ENCODE peak calls at places on chromosome 4, in four cellular contexts. D, G, X and H are unnamed samples.

GRCh38 chr4:89489338-89489771 is 181.8 kb upstream of the GPRIN3 start:
- DNase-seq in X (no peak), G (no peak), D (peak), H (no peak)

GRCh38 chr4:121070696-121071639 is 1.4 kb downstream of the NDNF start:
- DNase-seq in X (peak), D (peak), G (peak), H (no peak)

GRCh38 chr4:2177443-2178093 is 64.4 kb downstream of the HAUS3 start:
- DNase-seq in D (peak), X (peak), G (no peak), H (no peak)

GRCh38 chr4:152356428-152357034 is 179.4 kb downstream of the FBXW7 start:
- DNase-seq in G (no peak), X (peak), D (no peak), H (no peak)

GRCh38 chr4:188993871-188994270 is 854.6 kb downstream of the TRIML1 start:
- DNase-seq in X (no peak), G (no peak), D (no peak), H (no peak)

GRCh38 chr4:21113496-21114213 is 413.4 kb downstream of the PACRGL start:
- DNase-seq in G (no peak), D (no peak), X (peak), H (peak)

GRCh38 chr4:124913237-124913636 is 200.7 kb upstream of the ANKRD50 start:
- DNase-seq in X (no peak), D (peak), G (no peak), H (no peak)

GRCh38 chr4:70969076-70969475 is 24.4 kb upstream of the DCK start:
- DNase-seq in D (no peak), G (no peak), X (no peak), H (peak)

GRCh38 chr4:124691801-124692200 is 20.7 kb downstream of the ANKRD50 start:
- DNase-seq in G (no peak), D (no peak), X (no peak), H (no peak)

GRCh38 chr4:151692443-151692782 is 68.4 kb downstream of the GATB start:
- DNase-seq in G (no peak), D (no peak), X (no peak), H (no peak)

GRCh38 chr4:85607624-85608023 is 132.7 kb downstream of the ARHGAP24 start:
- DNase-seq in G (no peak), D (no peak), X (no peak), H (no peak)

GRCh38 chr4:87971866-87972265 is 3.6 kb upstream of the SPP1 start:
- DNase-seq in G (no peak), X (no peak), D (peak), H (no peak)

GRCh38 chr4:99887837-99888236 is 6.4 kb downstream of the LAMTOR3 start:
- DNase-seq in X (peak), D (no peak), G (no peak), H (no peak)

GRCh38 chr4:36374836-36375511 is 93.6 kb downstream of the DTHD1 start:
- DNase-seq in G (no peak), X (no peak), D (no peak), H (no peak)

GRCh38 chr4:23232987-23233386 is 540.2 kb downstream of the GBA3 start:
- DNase-seq in G (no peak), X (no peak), D (no peak), H (peak)

GRCh38 chr4:118033148-118034060 is 882 bp upstream of the NDST3 start:
- DNase-seq in D (peak), X (peak), G (no peak), H (peak)

GRCh38 chr4:54384563-54384962 is 155.5 kb downstream of the PDGFRA start:
- DNase-seq in X (peak), G (no peak), D (peak), H (peak)

GRCh38 chr4:75525108-75525507 is 10.8 kb downstream of the THAP6 start:
- DNase-seq in X (peak), G (no peak), D (no peak), H (no peak)

GRCh38 chr4:150106886-150107285 is 28.6 kb downstream of the DCLK2 start:
- DNase-seq in D (no peak), X (no peak), G (no peak), H (no peak)

GRCh38 chr4:110632506-110633357 is 9.9 kb upstream of the PITX2 start:
- DNase-seq in X (no peak), D (peak), G (no peak), H (no peak)

GRCh38 chr4:173413043-173413442 is 14.1 kb upstream of the SCRG1 start:
- DNase-seq in X (peak), D (no peak), G (no peak), H (no peak)

GRCh38 chr4:173264245-173264959 is 69.8 kb downstream of the HMGB2 start:
- DNase-seq in X (peak), G (peak), D (peak), H (no peak)

GRCh38 chr4:145909773-145910172 is 28.9 kb downstream of the ZNF827 start:
- DNase-seq in D (no peak), X (peak), G (no peak), H (no peak)

GRCh38 chr4:48187813-48188212 is 53.8 kb upstream of the TXK start:
- DNase-seq in G (no peak), X (no peak), D (no peak), H (no peak)

GRCh38 chr4:18621186-18621585 is 599.6 kb upstream of the LCORL start:
- DNase-seq in G (no peak), X (no peak), D (no peak), H (no peak)

GRCh38 chr4:57077550-57078311 is 32.5 kb downstream of the IGFBP7 start:
- DNase-seq in G (no peak), X (peak), D (peak), H (peak)

GRCh38 chr4:99088485-99089365 is at the start of gene ADH5:
- DNase-seq in G (peak), D (peak), X (peak), H (peak)

GRCh38 chr4:68324509-68325262 is 25.2 kb downstream of the YTHDC1 start:
- DNase-seq in D (no peak), X (no peak), G (no peak), H (no peak)

GRCh38 chr4:70844180-70844579 is 4.5 kb upstream of the GRSF1 start:
- DNase-seq in D (no peak), G (no peak), X (no peak), H (no peak)

DNA sequence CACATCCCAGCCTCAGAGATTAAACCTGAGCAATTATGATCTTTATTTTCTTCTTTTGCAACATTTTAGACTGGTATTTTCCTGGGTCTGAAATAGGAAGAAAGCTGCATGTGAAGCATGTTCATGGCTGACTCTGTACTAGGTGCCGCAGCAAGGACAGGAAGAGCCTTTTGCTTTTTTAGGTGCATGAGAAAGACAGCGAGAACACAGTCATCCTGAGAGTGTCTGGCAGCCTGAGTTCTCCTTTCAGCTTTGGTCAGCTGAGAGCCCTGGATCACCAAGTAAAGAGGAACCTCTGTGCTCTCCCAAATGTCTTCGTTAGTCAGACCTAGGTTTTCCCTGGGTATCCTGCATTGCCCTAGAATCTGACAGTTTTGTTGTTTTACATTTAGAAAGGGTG is 29.8 kb downstream of the FAM149A start:
- DNase-seq in X (no peak), D (no peak), G (no peak), H (no peak)
- H3K4me3 ChIP-seq in X (no peak), D (no peak), G (no peak), H (no peak)

DNA sequence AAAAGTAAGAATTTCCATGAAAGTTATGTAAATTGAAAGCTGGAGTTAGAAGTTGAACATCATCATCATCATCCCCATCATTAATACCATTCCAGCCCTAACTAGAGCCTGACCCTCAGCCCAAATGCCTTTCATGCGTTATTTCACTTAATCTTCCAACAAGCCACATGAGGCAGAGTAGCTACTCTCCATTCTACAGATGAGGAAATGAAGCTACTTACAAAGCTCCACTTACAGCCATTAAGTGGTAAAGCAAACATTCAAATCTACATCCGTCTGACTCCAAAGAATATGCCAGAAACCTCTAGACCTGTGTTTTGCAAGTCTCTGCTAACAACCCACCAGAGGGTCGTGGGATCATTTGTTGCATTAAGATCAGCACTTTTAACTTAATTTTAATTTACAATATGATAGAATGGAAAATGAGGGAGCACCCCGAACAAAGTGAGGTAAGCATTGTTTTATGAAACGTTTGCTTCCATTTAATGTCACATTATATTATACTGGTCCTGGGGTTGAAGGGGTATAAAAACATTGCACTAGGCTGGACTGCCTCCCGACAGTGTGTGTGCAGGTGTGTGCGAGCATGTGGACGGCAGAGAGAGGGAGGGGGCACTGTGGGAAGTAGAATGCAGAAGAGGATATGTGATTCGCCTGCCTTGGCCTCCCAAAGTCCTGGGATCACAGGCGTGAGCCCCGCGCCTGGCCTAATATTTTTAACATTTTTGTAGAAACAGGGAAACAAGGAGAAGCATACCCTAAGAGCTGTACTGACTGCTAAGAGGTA is 36.2 kb downstream of the IRF2 start:
- DNase-seq in X (no peak), G (no peak), D (no peak), H (no peak)
- H3K4me3 ChIP-seq in X (no peak), G (peak), D (no peak), H (no peak)

GRCh38 chr4:8593268-8594096 is 917 bp downstream of the CPZ start:
- DNase-seq in G (no peak), D (peak), X (no peak), H (no peak)
- H3K4me3 ChIP-seq in G (no peak), D (peak), X (no peak), H (no peak)

DNA sequence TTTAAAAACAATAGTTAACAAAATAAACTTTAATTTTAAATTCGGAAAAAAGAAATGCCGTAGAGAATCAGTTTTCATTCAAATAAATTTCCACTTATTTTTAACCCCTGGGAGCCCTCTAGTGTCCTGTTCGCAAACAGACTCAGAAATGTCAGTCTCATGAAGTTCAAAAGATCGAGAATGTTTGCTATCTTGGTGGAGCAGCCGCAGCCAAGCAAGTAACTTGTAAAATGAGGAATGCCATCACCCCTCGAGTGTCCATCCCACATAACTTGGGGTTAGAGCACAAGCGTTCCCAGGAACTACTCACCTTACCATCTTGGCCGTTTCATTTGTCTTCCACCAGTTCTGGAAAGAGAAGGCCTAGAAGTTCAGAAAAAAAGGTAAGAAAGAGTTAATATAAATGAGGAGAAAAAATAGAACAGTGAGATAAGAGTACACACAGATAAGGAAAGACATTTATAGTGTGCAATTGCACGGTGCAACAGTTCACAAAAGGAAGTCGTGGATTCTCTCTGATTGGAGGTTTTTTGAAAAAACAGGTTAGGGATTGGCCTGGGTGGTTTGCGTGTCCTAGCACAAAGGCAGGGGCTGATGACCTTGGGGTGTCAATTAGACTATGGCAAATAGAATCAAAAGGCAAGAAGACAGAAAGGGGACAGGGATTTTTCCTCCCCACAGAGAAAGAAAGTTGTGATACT is at the start of gene GASK1B:
- DNase-seq in D (peak), G (no peak), X (peak), H (peak)
- H3K4me3 ChIP-seq in D (no peak), G (no peak), X (peak), H (peak)